ENCODE peak calls at places on chromosomes 5 and 9, in four cellular contexts. X, L, B and J are unnamed samples.

GRCh38 chr9:137813651-137814415 is 63.7 kb upstream of the CACNA1B start:
- DNase-seq in X (no peak), B (no peak), L (no peak), J (no peak)

GRCh38 chr5:127587246-127587917 is 61.5 kb upstream of the CTXN3 start:
- DNase-seq in L (no peak), X (no peak), B (no peak), J (no peak)

GRCh38 chr5:154302181-154302580 is 111.6 kb downstream of the GALNT10 start:
- DNase-seq in X (no peak), L (no peak), B (peak; percentile 52), J (no peak)

GRCh38 chr5:37619353-37619752 is 220.5 kb downstream of the GDNF start:
- DNase-seq in L (peak; percentile 72), B (peak; percentile 60), X (no peak), J (peak; percentile 75)

GRCh38 chr5:125227333-125228075 is 481.1 kb upstream of the ZNF608 start:
- DNase-seq in L (peak; percentile 26), B (peak; percentile 33), X (no peak), J (no peak)

GRCh38 chr5:80229902-80230255 is 26.0 kb downstream of the SERINC5 start:
- DNase-seq in L (peak; percentile 30), X (no peak), B (no peak), J (no peak)

GRCh38 chr5:159781626-159782157 is 134.6 kb upstream of the ADRA1B start:
- DNase-seq in B (no peak), L (peak; percentile 70), X (no peak), J (no peak)

GRCh38 chr9:4027616-4028015 is 272.3 kb downstream of the GLIS3 start:
- DNase-seq in B (no peak), L (no peak), X (no peak), J (no peak)

GRCh38 chr9:86454701-86455402 is 100.6 kb upstream of the TUT7 start:
- DNase-seq in X (no peak), L (peak; percentile 29), B (peak; percentile 52), J (peak; percentile 76)

GRCh38 chr9:133233681-133234432 is 24.8 kb upstream of the OBP2B start:
- DNase-seq in L (no peak), X (no peak), B (no peak), J (no peak)

GRCh38 chr5:57494104-57495098 is 11.8 kb upstream of the ACTBL2 start:
- DNase-seq in X (peak; percentile 12), L (peak; percentile 99), B (peak; percentile 99), J (peak; percentile 98)

GRCh38 chr9:33161011-33161588 is 6.0 kb downstream of the B4GALT1 start:
- DNase-seq in L (peak; percentile 99), X (peak; percentile 53), B (peak; percentile 99), J (peak; percentile 98)

GRCh38 chr5:83025690-83026472 is 51.3 kb downstream of the TMEM167A start:
- DNase-seq in L (no peak), B (no peak), X (no peak), J (no peak)

GRCh38 chr5:138177936-138178515 is 404 bp downstream of the BRD8 start:
- DNase-seq in B (no peak), X (peak; percentile 3), L (peak; percentile 39), J (peak; percentile 20)

GRCh38 chr5:153881687-153882086 is 157.0 kb downstream of the FAM114A2 start:
- DNase-seq in X (no peak), L (no peak), B (no peak), J (no peak)

GRCh38 chr5:138470322-138471285 is 5.3 kb downstream of the EGR1 start:
- DNase-seq in L (peak; percentile 39), X (no peak), B (no peak), J (no peak)

GRCh38 chr9:85484235-85484634 is 257.5 kb downstream of the AGTPBP1 start:
- DNase-seq in X (no peak), B (no peak), L (no peak), J (no peak)

GRCh38 chr9:73149371-73150067 is 2.1 kb upstream of the ANXA1 start:
- DNase-seq in X (no peak), B (peak; percentile 89), L (peak; percentile 89), J (peak; percentile 86)

GRCh38 chr5:150446583-150446982 is 3.0 kb downstream of the RPS14 start:
- DNase-seq in X (no peak), L (no peak), B (no peak), J (no peak)